ENCODE peak calls at places on chromosomes 5 and 9, in eight cellular contexts. One of them, this sample, is unnamed.

GRCh38 chr5:5422819-5423515 is 490 bp downstream of the ICE1 start:
- DNase-seq in GM23248: peak; percentile 53
- DNase-seq in cardiac muscle cell: no peak
- DNase-seq in heart left ventricle: no peak
- DNase-seq in ovary: no peak
- DNase-seq in astrocyte: no peak
- DNase-seq in stomach: no peak
- DNase-seq in uterus: no peak
- DNase-seq in this sample: peak; percentile 1

GRCh38 chr9:81112638-81113037 is 576.7 kb downstream of the TLE1 start:
- DNase-seq in astrocyte: no peak
- DNase-seq in cardiac muscle cell: no peak
- DNase-seq in heart left ventricle: no peak
- DNase-seq in stomach: no peak
- DNase-seq in GM23248: no peak
- DNase-seq in uterus: no peak
- DNase-seq in ovary: no peak
- DNase-seq in this sample: no peak

GRCh38 chr9:20315672-20316071 is 306.6 kb downstream of the MLLT3 start:
- DNase-seq in cardiac muscle cell: no peak
- DNase-seq in uterus: no peak
- DNase-seq in GM23248: peak; percentile 87
- DNase-seq in ovary: no peak
- DNase-seq in astrocyte: peak; percentile 86
- DNase-seq in heart left ventricle: no peak
- DNase-seq in stomach: no peak
- DNase-seq in this sample: no peak

GRCh38 chr5:61167382-61167781 is 5.1 kb upstream of the SMIM15 start:
- DNase-seq in uterus: no peak
- DNase-seq in astrocyte: peak; percentile 31
- DNase-seq in GM23248: peak; percentile 56
- DNase-seq in cardiac muscle cell: no peak
- DNase-seq in ovary: no peak
- DNase-seq in heart left ventricle: no peak
- DNase-seq in stomach: peak; percentile 32
- DNase-seq in this sample: no peak

GRCh38 chr5:172891716-172892421 is 57.8 kb downstream of the ERGIC1 start:
- DNase-seq in uterus: peak; percentile 76
- DNase-seq in heart left ventricle: peak; percentile 89
- DNase-seq in ovary: peak; percentile 55
- DNase-seq in astrocyte: no peak
- DNase-seq in GM23248: no peak
- DNase-seq in stomach: peak; percentile 84
- DNase-seq in cardiac muscle cell: no peak
- DNase-seq in this sample: no peak

GRCh38 chr5:32711693-32712462 is 757 bp downstream of the NPR3 start:
- DNase-seq in astrocyte: peak; percentile 42
- DNase-seq in heart left ventricle: peak; percentile 48
- DNase-seq in ovary: no peak
- DNase-seq in GM23248: peak; percentile 85
- DNase-seq in cardiac muscle cell: no peak
- DNase-seq in stomach: no peak
- DNase-seq in uterus: no peak
- DNase-seq in this sample: no peak

GRCh38 chr9:126614088-126614454 is 343 bp downstream of the LMX1B start:
- DNase-seq in cardiac muscle cell: no peak
- DNase-seq in uterus: no peak
- DNase-seq in astrocyte: no peak
- DNase-seq in stomach: no peak
- DNase-seq in ovary: no peak
- DNase-seq in GM23248: no peak
- DNase-seq in heart left ventricle: peak; percentile 29
- DNase-seq in this sample: no peak

GRCh38 chr9:36902063-36902735 is 131.9 kb downstream of the PAX5 start:
- DNase-seq in GM23248: no peak
- DNase-seq in stomach: no peak
- DNase-seq in cardiac muscle cell: no peak
- DNase-seq in uterus: no peak
- DNase-seq in astrocyte: no peak
- DNase-seq in ovary: no peak
- DNase-seq in heart left ventricle: no peak
- DNase-seq in this sample: no peak

GRCh38 chr5:9350301-9350797 is 195.5 kb downstream of the SEMA5A start:
- DNase-seq in ovary: no peak
- DNase-seq in uterus: no peak
- DNase-seq in stomach: no peak
- DNase-seq in heart left ventricle: no peak
- DNase-seq in cardiac muscle cell: no peak
- DNase-seq in GM23248: peak; percentile 89
- DNase-seq in astrocyte: peak; percentile 91
- DNase-seq in this sample: no peak

GRCh38 chr5:73443725-73444498 is 4.7 kb downstream of the FOXD1 start:
- DNase-seq in cardiac muscle cell: no peak
- DNase-seq in GM23248: peak; percentile 22
- DNase-seq in astrocyte: no peak
- DNase-seq in heart left ventricle: no peak
- DNase-seq in stomach: no peak
- DNase-seq in uterus: no peak
- DNase-seq in ovary: no peak
- DNase-seq in this sample: no peak

GRCh38 chr5:161691911-161692310 is 6.4 kb downstream of the GABRA6 start:
- DNase-seq in cardiac muscle cell: no peak
- DNase-seq in heart left ventricle: no peak
- DNase-seq in uterus: no peak
- DNase-seq in astrocyte: no peak
- DNase-seq in stomach: no peak
- DNase-seq in ovary: no peak
- DNase-seq in GM23248: no peak
- DNase-seq in this sample: no peak

GRCh38 chr5:145752947-145753346 is 82.2 kb downstream of the PRELID2 start:
- DNase-seq in stomach: no peak
- DNase-seq in ovary: no peak
- DNase-seq in uterus: no peak
- DNase-seq in GM23248: peak; percentile 60
- DNase-seq in cardiac muscle cell: no peak
- DNase-seq in heart left ventricle: no peak
- DNase-seq in astrocyte: peak; percentile 55
- DNase-seq in this sample: no peak

GRCh38 chr5:40607202-40607601 is 72.5 kb upstream of the PTGER4 start:
- DNase-seq in uterus: no peak
- DNase-seq in astrocyte: no peak
- DNase-seq in heart left ventricle: no peak
- DNase-seq in GM23248: no peak
- DNase-seq in stomach: no peak
- DNase-seq in cardiac muscle cell: no peak
- DNase-seq in ovary: no peak
- DNase-seq in this sample: no peak

GRCh38 chr5:133783481-133783880 is 171.1 kb upstream of the FSTL4 start:
- DNase-seq in GM23248: peak; percentile 8
- DNase-seq in cardiac muscle cell: no peak
- DNase-seq in uterus: no peak
- DNase-seq in stomach: no peak
- DNase-seq in heart left ventricle: no peak
- DNase-seq in astrocyte: peak; percentile 8
- DNase-seq in ovary: no peak
- DNase-seq in this sample: no peak

GRCh38 chr5:133782736-133783135 is 170.4 kb upstream of the FSTL4 start:
- DNase-seq in stomach: no peak
- DNase-seq in ovary: no peak
- DNase-seq in uterus: no peak
- DNase-seq in heart left ventricle: no peak
- DNase-seq in astrocyte: no peak
- DNase-seq in GM23248: no peak
- DNase-seq in cardiac muscle cell: no peak
- DNase-seq in this sample: no peak

GRCh38 chr5:133780619-133781280 is 168.4 kb upstream of the FSTL4 start:
- DNase-seq in uterus: no peak
- DNase-seq in GM23248: no peak
- DNase-seq in heart left ventricle: peak; percentile 42
- DNase-seq in cardiac muscle cell: no peak
- DNase-seq in stomach: no peak
- DNase-seq in astrocyte: no peak
- DNase-seq in ovary: no peak
- DNase-seq in this sample: no peak

GRCh38 chr5:133779828-133780475 is 167.6 kb upstream of the FSTL4 start:
- DNase-seq in stomach: no peak
- DNase-seq in GM23248: no peak
- DNase-seq in cardiac muscle cell: peak; percentile 17
- DNase-seq in uterus: no peak
- DNase-seq in ovary: no peak
- DNase-seq in heart left ventricle: no peak
- DNase-seq in astrocyte: no peak
- DNase-seq in this sample: no peak

GRCh38 chr5:133781446-133781845 is 169.1 kb upstream of the FSTL4 start:
- DNase-seq in astrocyte: no peak
- DNase-seq in heart left ventricle: no peak
- DNase-seq in uterus: no peak
- DNase-seq in ovary: no peak
- DNase-seq in GM23248: no peak
- DNase-seq in stomach: no peak
- DNase-seq in cardiac muscle cell: no peak
- DNase-seq in this sample: no peak
- H3K9me3 ChIP-seq in astrocyte: no peaks in the 10 kb centered on the region
- H3K9me3 ChIP-seq in heart left ventricle: no peaks in the 10 kb centered on the region
- H3K9me3 ChIP-seq in uterus: no peaks in the 10 kb centered on the region
- H3K9me3 ChIP-seq in ovary: no peaks in the 10 kb centered on the region
- H3K9me3 ChIP-seq in GM23248: no peaks in the 10 kb centered on the region
- H3K9me3 ChIP-seq in stomach: no peaks in the 10 kb centered on the region
- H3K9me3 ChIP-seq in cardiac muscle cell: no peaks in the 10 kb centered on the region
- H3K9me3 ChIP-seq in this sample: no peaks in the 10 kb centered on the region

DNA sequence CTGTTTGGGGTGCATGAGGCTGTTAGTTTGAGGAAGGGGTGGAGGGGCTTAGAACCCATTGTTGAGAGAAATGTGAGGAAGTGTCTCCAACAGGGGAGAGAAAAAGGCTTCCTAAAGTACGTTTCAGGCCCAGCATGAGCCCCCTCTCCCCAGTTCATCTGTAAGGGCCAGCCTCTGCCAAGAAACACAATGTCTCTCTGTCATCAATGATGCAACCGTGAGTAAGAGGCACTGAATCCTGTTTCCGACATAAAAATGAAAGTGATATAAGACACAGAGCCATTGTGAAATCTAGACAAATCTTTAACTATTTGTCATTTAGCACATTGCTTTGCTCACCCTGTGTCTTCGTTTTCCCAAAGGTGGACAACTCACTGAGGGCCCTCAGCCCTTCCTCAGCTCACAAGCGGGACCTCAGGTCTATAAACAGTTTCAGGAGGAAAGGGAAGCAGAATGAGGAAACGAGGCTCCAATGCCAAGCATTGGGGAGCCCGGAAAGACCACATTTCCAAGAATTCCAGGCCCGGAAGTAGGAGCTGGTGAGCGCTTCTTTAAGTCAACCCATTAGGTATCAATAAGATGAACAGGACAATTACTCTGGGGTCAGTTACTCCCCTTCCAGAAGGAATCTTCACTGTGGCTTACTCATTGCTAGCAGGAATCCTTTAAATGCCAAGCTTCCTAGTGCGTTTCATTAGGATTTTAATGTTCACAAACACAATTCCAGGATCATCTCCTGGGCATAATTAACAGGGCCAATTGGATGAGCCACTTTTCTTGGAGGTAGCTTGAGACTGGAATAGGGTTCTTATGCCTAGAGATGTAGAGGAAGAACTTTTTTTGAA is 59.0 kb upstream of the KLF4 start:
- DNase-seq in uterus: peak; percentile 81
- DNase-seq in cardiac muscle cell: no peak
- DNase-seq in ovary: peak; percentile 11
- DNase-seq in GM23248: peak; percentile 97
- DNase-seq in astrocyte: peak; percentile 88
- DNase-seq in stomach: no peak
- DNase-seq in heart left ventricle: peak; percentile 41
- DNase-seq in this sample: no peak
- H3K4me3 ChIP-seq in uterus: no peak overlapping the region
- H3K4me3 ChIP-seq in cardiac muscle cell: no peak overlapping the region
- H3K4me3 ChIP-seq in ovary: no peak overlapping the region
- H3K4me3 ChIP-seq in GM23248: peak overlapping the region; percentile 60
- H3K4me3 ChIP-seq in astrocyte: peak overlapping the region; percentile 40
- H3K4me3 ChIP-seq in stomach: no peak overlapping the region
- H3K4me3 ChIP-seq in heart left ventricle: no peak overlapping the region
- H3K4me3 ChIP-seq in this sample: no peak overlapping the region

GRCh38 chr5:80210014-80210413 is 45.8 kb downstream of the SERINC5 start:
- DNase-seq in stomach: no peak
- DNase-seq in heart left ventricle: no peak
- DNase-seq in uterus: no peak
- DNase-seq in ovary: no peak
- DNase-seq in astrocyte: no peak
- DNase-seq in GM23248: no peak
- DNase-seq in cardiac muscle cell: no peak
- DNase-seq in this sample: no peak

GRCh38 chr5:80207832-80208231 is 48.0 kb downstream of the SERINC5 start:
- DNase-seq in cardiac muscle cell: no peak
- DNase-seq in stomach: no peak
- DNase-seq in ovary: no peak
- DNase-seq in heart left ventricle: no peak
- DNase-seq in uterus: no peak
- DNase-seq in astrocyte: no peak
- DNase-seq in GM23248: no peak
- DNase-seq in this sample: no peak

GRCh38 chr5:80204808-80205614 is 50.8 kb downstream of the SERINC5 start:
- DNase-seq in heart left ventricle: no peak
- DNase-seq in stomach: peak; percentile 46
- DNase-seq in cardiac muscle cell: peak; percentile 58
- DNase-seq in ovary: peak; percentile 44
- DNase-seq in GM23248: no peak
- DNase-seq in astrocyte: peak; percentile 76
- DNase-seq in uterus: no peak
- DNase-seq in this sample: peak; percentile 80

GRCh38 chr5:80208337-80208736 is 47.5 kb downstream of the SERINC5 start:
- DNase-seq in stomach: no peak
- DNase-seq in astrocyte: no peak
- DNase-seq in cardiac muscle cell: no peak
- DNase-seq in heart left ventricle: no peak
- DNase-seq in ovary: no peak
- DNase-seq in uterus: no peak
- DNase-seq in GM23248: peak; percentile 41
- DNase-seq in this sample: no peak

DNA sequence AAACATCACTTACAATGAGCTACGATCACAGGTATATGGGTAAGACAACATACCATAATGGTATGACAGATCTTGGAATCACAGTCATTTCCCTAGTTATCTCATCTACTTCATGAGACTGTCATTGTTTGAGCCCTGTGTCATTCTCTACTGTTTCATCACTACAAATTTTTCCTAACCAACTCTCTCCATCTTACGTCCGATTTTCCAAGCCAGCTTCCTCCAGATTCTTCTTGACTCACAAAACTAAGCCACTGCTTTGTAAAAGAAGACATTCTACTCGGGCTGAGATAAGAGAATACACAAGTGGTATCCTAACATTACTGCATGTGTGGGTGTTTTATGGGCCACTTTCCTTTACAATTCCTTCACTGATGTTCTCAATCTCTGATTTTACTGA is 49.6 kb downstream of the SERINC5 start:
- DNase-seq in astrocyte: peak; percentile 88
- DNase-seq in heart left ventricle: no peak
- DNase-seq in cardiac muscle cell: no peak
- DNase-seq in ovary: no peak
- DNase-seq in stomach: no peak
- DNase-seq in GM23248: peak; percentile 89
- DNase-seq in uterus: no peak
- DNase-seq in this sample: no peak
- H3K27ac ChIP-seq in astrocyte: peak overlapping the region; percentile 70
- H3K27ac ChIP-seq in heart left ventricle: peak overlapping the region; percentile 20
- H3K27ac ChIP-seq in cardiac muscle cell: peak overlapping the region; percentile 97
- H3K27ac ChIP-seq in ovary: no peak overlapping the region
- H3K27ac ChIP-seq in stomach: no peak overlapping the region
- H3K27ac ChIP-seq in GM23248: peak overlapping the region; percentile 85
- H3K27ac ChIP-seq in uterus: peak overlapping the region; percentile 41
- H3K27ac ChIP-seq in this sample: no peak overlapping the region

GRCh38 chr5:24042688-24043087 is 535.3 kb downstream of the PRDM9 start:
- DNase-seq in astrocyte: no peak
- DNase-seq in cardiac muscle cell: no peak
- DNase-seq in ovary: no peak
- DNase-seq in uterus: no peak
- DNase-seq in heart left ventricle: no peak
- DNase-seq in stomach: no peak
- DNase-seq in GM23248: no peak
- DNase-seq in this sample: no peak
- H3K9me3 ChIP-seq in astrocyte: no peaks in the 10 kb centered on the region
- H3K9me3 ChIP-seq in cardiac muscle cell: no peaks in the 10 kb centered on the region
- H3K9me3 ChIP-seq in ovary: no peaks in the 10 kb centered on the region
- H3K9me3 ChIP-seq in uterus: no peaks in the 10 kb centered on the region
- H3K9me3 ChIP-seq in heart left ventricle: peaks cover 2% of the 10 kb centered on the region
- H3K9me3 ChIP-seq in stomach: no peaks in the 10 kb centered on the region
- H3K9me3 ChIP-seq in GM23248: no peaks in the 10 kb centered on the region
- H3K9me3 ChIP-seq in this sample: no peaks in the 10 kb centered on the region